ENCODE peak calls at places on chromosome 1, in eight cellular contexts. S is nephron progenitor cell; H is CD8-positive, alpha-beta memory T cell; P is NCI-H345; Q is stimulated activated effector memory CD8-positive, alpha-beta T cell treated with anti-CD3 and anti-CD28 coated beads, Interleukin-12 subunit alpha, Interleukin-12 subunit beta, amount 100 ng/mL, for 72 hours; M is activated effector memory CD4-positive, alpha-beta T cell treated with anti-CD3 and anti-CD28 coated beads, Interleukin-2, amount 50 U/mL, for 16 hours; R is NT2/D1; X is stimulated activated CD4-positive, alpha-beta T cell treated with anti-CD3 and anti-CD28 coated beads, Interleukin-4, amount 100 ng/mL, for 4 hours. E is an unnamed sample.

GRCh38 chr1:181514298-181515290 is 31.3 kb downstream of the CACNA1E start:
- DNase-seq in P (peak), R (no peak), M (no peak), S (no peak), H (no peak), X (no peak), Q (no peak), E (no peak)

GRCh38 chr1:243264718-243265117 is 8.9 kb downstream of the SDCCAG8 start:
- DNase-seq in H (no peak), R (no peak), X (no peak), Q (no peak), M (no peak), P (no peak), S (no peak), E (no peak)

GRCh38 chr1:164768619-164769018 is 209.6 kb downstream of the PBX1 start:
- DNase-seq in X (no peak), Q (no peak), P (no peak), M (no peak), R (no peak), H (no peak), S (no peak), E (no peak)

GRCh38 chr1:150288822-150289221 is 4.8 kb upstream of the MRPS21 start:
- DNase-seq in Q (no peak), X (no peak), S (no peak), P (no peak), M (no peak), R (no peak), H (no peak), E (no peak)

GRCh38 chr1:36306210-36306901 is at the start of gene SH3D21:
- DNase-seq in P (peak), R (peak), X (peak), S (peak), H (peak), Q (no peak), M (peak), E (no peak)

GRCh38 chr1:41640141-41640751 is 155.8 kb upstream of the EDN2 start:
- DNase-seq in S (no peak), M (peak), Q (no peak), P (no peak), H (no peak), X (peak), R (no peak), E (no peak)

GRCh38 chr1:93778457-93778856 is 96.8 kb upstream of the BCAR3 start:
- DNase-seq in P (no peak), R (no peak), M (no peak), S (no peak), X (no peak), Q (no peak), H (no peak), E (no peak)

GRCh38 chr1:175221548-175222175 is 29.1 kb upstream of the KIAA0040 start:
- DNase-seq in M (no peak), X (no peak), H (no peak), R (peak), Q (no peak), S (peak), P (no peak), E (no peak)

E was measured in GM12892.